ENCODE peak calls at places on chromosomes 2 and 18, in five cellular contexts. S, P, Y, M and X are unnamed samples.

GRCh38 chr2:26584191-26584590 is 57.0 kb downstream of the CIB4 start:
- DNase-seq in M (no peak), P (peak), S (no peak), Y (no peak), X (no peak)

GRCh38 chr2:212811036-212811805 is 272.6 kb upstream of the ERBB4 start:
- DNase-seq in M (no peak), S (no peak), P (no peak), Y (no peak), X (no peak)

GRCh38 chr2:218733615-218734021 is 23.0 kb downstream of the TTLL4 start:
- DNase-seq in M (no peak), S (no peak), P (no peak), Y (peak), X (no peak)

GRCh38 chr2:216878072-216878471 is 18.2 kb upstream of the TNP1 start:
- DNase-seq in M (no peak), Y (no peak), P (no peak), S (no peak), X (no peak)

GRCh38 chr2:212692466-212692865 is 153.9 kb upstream of the ERBB4 start:
- DNase-seq in P (no peak), M (no peak), S (no peak), Y (no peak), X (no peak)

GRCh38 chr2:127106457-127106997 is 427 bp downstream of the BIN1 start:
- DNase-seq in M (no peak), S (no peak), Y (no peak), P (peak), X (no peak)

GRCh38 chr2:48343571-48344440 is 186.1 kb upstream of the STON1 start:
- DNase-seq in M (no peak), Y (no peak), P (peak), S (no peak), X (peak)

GRCh38 chr2:67050621-67051020 is 346.5 kb upstream of the ETAA1 start:
- DNase-seq in Y (no peak), P (no peak), M (no peak), S (no peak), X (no peak)

GRCh38 chr2:121258066-121258465 is 26.9 kb downstream of the TFCP2L1 start:
- DNase-seq in Y (no peak), S (no peak), M (no peak), P (no peak), X (no peak)

GRCh38 chr18:72086421-72086820 is 457.7 kb downstream of the CBLN2 start:
- DNase-seq in S (no peak), M (no peak), P (no peak), Y (no peak), X (peak)

GRCh38 chr2:3578987-3579386 is 3.9 kb downstream of the RPS7 start:
- DNase-seq in M (no peak), Y (no peak), P (no peak), S (no peak), X (no peak)
- TF ChIP-seq JUND in M (no peak), Y (no peak), P (no peak), S (no peak), X (no peak)

DNA sequence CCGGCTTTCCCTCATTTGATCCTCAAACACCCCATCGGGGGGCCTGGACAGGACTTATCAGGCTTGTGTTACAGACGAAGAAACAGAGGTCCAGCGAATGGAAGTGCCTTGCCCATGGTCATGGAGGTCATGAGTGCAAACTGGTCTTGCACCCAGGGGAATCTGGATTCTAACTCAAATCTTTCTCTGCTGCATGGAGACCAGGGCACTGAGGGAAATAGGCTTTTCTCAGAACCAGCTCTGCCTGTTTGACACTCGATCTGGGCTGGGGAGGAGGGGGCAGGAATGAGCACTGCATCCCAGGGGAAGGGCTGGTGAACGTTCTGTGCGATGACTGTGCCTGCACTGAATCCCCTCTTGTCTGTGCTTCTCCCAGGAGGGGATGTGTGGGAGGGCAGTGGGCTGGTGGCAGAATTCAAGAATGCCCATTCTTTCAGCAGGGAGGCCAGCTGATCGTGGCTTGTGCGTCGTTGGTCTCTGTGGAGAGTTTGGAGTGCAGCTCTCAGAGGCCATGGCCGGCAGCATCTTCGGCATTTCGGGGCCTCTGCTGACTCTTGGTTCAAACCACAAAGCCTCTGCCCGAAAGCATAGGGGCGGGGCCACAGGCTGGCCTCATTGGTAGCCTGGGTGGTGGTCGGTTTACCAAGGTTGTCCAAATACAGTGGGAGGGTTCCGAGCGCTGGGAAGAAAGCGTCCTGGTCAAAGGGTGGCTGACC is 171.6 kb downstream of the DDX1 start:
- DNase-seq in Y (no peak), P (no peak), M (no peak), S (no peak), X (peak)
- TF ChIP-seq JUND in Y (no peak), P (no peak), M (no peak), S (no peak), X (no peak)

GRCh38 chr2:1874950-1875349 is 130.6 kb upstream of the PXDN start:
- DNase-seq in M (no peak), Y (no peak), S (no peak), P (no peak), X (no peak)

GRCh38 chr2:1873343-1873742 is 129.0 kb upstream of the PXDN start:
- DNase-seq in P (peak), Y (no peak), S (no peak), M (no peak), X (no peak)

GRCh38 chr2:1871171-1871570 is 126.9 kb upstream of the PXDN start:
- DNase-seq in M (no peak), P (no peak), Y (no peak), S (no peak), X (no peak)

GRCh38 chr2:1874101-1874865 is 130.0 kb upstream of the PXDN start:
- DNase-seq in Y (no peak), S (no peak), M (no peak), P (no peak), X (peak)

GRCh38 chr2:1872602-1873183 is 128.4 kb upstream of the PXDN start:
- DNase-seq in P (no peak), Y (no peak), M (no peak), S (no peak), X (no peak)
- TF ChIP-seq JUND in P (no peak), Y (no peak), M (no peak), S (no peak), X (no peak)

GRCh38 chr2:227461878-227462462 is 10.0 kb upstream of the AGFG1 start:
- DNase-seq in M (no peak), S (no peak), P (no peak), Y (no peak), X (no peak)
- TF ChIP-seq JUND in M (no peak), S (no peak), P (no peak), Y (no peak), X (no peak)

DNA sequence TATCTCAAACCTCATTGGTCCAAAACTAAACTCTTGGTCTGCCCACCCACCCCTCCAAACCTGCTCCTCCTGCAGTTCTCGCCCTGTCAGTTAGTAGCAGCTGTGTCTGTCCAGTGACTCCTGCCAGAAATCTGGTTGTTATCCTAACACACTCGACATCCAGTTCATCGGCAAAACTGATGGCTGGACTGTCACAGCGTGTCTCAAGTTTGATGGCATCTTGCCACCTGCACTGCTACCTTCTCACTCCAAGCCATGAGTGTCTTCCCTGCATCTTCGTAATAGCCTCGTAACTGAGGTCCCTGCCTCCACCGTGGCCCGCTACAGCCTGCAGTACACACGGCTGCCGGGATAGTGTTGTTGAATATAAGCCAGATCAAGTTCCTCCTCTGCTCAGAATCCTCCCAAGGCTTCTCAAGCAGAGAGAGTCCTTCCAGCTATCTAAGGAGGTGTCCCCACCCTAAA is 470.1 kb upstream of the RAB12 start:
- DNase-seq in M (no peak), S (no peak), P (no peak), Y (no peak), X (no peak)
- TF ChIP-seq JUND in M (no peak), S (no peak), P (no peak), Y (no peak), X (no peak)

GRCh38 chr2:124571836-124572235 is 546.7 kb downstream of the CNTNAP5 start:
- DNase-seq in S (no peak), Y (no peak), M (no peak), P (no peak), X (no peak)

GRCh38 chr2:124570872-124571271 is 545.8 kb downstream of the CNTNAP5 start:
- DNase-seq in P (no peak), Y (no peak), M (no peak), S (no peak), X (no peak)

GRCh38 chr2:124561486-124561885 is 536.4 kb downstream of the CNTNAP5 start:
- DNase-seq in M (no peak), S (no peak), P (no peak), Y (no peak), X (no peak)

GRCh38 chr2:124563415-124563814 is 538.3 kb downstream of the CNTNAP5 start:
- DNase-seq in Y (no peak), S (no peak), P (no peak), M (no peak), X (no peak)

DNA sequence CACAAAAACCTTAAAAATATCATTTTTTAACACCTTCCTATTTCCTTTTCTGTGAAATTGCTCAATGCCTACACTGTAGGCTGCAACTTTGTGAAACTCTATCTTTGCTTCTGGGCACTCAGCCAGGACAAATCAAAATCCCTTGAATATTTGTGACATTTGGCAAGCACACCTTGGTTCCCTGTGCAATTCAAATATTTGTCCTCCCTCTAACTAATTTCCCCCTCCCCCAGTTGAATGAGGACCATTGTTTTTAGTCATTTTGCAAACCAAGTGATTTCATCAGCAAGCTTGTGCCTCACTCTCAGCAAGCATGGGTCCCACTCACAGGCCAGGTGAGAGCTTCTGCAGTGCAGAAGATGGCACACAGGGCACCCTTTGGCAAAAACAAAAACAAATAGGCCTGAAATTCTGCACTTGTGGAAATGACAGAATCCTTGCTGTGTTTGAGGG is 541.5 kb downstream of the CNTNAP5 start:
- DNase-seq in P (no peak), Y (no peak), S (no peak), M (no peak), X (peak)
- TF ChIP-seq JUND in P (no peak), Y (no peak), S (no peak), M (no peak), X (no peak)

GRCh38 chr2:181196401-181196800 is 216.0 kb downstream of the UBE2E3 start:
- DNase-seq in S (no peak), Y (no peak), M (no peak), P (no peak), X (no peak)

GRCh38 chr2:181193550-181193949 is 213.1 kb downstream of the UBE2E3 start:
- DNase-seq in P (no peak), M (no peak), Y (no peak), S (no peak), X (no peak)

GRCh38 chr2:181198188-181198864 is 217.9 kb downstream of the UBE2E3 start:
- DNase-seq in P (no peak), M (no peak), Y (no peak), S (no peak), X (no peak)

DNA sequence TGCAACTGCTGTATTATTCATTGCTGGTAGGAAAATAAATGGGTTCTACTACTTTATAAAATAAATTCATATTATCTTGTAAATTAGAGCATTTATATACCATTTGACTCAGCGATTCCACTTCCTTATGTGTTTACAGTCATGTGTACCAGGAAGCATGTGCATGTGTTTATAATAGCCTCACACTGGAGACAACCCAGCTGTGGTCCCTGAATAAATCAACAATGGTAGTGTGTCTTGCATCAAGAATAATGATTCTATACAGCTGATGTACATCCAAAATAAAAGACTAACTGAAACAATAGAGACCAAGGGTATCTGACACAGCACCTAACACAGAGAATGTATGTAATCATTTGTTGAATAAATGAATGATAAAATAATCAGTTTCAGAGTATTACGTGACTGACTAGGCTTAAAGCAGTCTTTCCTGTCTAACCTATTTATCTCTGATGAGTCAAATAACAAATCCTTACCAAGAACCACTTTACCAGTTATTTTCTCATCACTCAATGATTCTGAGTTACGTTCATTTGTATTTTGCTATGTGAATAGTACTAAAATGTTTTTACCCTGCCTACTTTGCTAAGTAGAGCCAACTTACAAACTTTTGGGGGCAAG is 216.8 kb downstream of the UBE2E3 start:
- DNase-seq in Y (no peak), S (no peak), M (no peak), P (no peak), X (no peak)
- TF ChIP-seq JUND in Y (no peak), S (no peak), M (no peak), P (no peak), X (no peak)

DNA sequence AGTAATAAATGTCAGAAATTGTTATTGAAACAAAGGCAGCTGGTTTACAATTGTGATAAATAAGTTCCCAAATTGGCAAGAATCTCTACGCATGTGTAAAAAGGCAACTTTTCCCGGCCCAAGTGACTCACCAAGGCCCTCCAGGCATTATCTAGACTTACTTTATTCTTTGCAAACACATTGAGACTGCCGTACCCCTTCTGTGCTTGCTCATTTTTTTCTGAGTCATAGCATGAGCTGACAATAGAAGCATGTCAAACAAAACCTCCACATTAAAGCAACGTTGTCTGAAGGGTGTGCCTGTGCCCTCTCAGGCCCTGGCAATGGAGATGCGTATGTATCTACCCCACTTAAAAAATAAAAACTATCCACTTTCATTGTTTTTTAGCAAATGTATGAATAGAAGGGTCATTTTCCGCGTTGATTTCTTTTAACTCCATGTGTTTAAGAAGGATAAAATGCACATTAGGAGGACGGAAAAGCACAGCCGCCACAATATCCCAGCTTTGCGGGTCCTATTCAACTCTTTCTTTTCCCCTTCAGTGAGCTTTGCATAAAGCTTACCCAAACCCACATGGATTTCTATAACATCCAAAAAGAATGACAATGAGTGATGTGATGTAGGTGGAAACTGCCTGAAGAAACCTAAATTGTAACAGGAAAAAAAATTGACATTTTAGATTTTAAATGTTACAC is 298.2 kb downstream of the CDCA7 start:
- DNase-seq in Y (no peak), M (no peak), S (peak), P (no peak), X (no peak)
- TF ChIP-seq JUND in Y (no peak), M (peak), S (peak), P (peak), X (no peak)

GRCh38 chr2:74066491-74067203 is 81.1 kb downstream of the BOLA3 start:
- DNase-seq in S (no peak), P (no peak), Y (no peak), M (no peak), X (peak)

GRCh38 chr2:74067221-74067747 is 80.4 kb downstream of the BOLA3 start:
- DNase-seq in S (no peak), Y (no peak), P (no peak), M (no peak), X (peak)

GRCh38 chr2:74059137-74059775 is 74.5 kb downstream of the TET3 start:
- DNase-seq in P (no peak), S (no peak), Y (no peak), M (no peak), X (no peak)

GRCh38 chr2:74065456-74065855 is 80.7 kb downstream of the TET3 start:
- DNase-seq in Y (no peak), S (no peak), M (no peak), P (no peak), X (no peak)

GRCh38 chr2:74063486-74063885 is 78.8 kb downstream of the TET3 start:
- DNase-seq in Y (no peak), M (no peak), S (no peak), P (no peak), X (no peak)
- TF ChIP-seq JUND in Y (no peak), M (no peak), S (no peak), P (no peak), X (no peak)